ENCODE peak calls at places on chromosomes 16 and 17, in five cellular contexts. X, Y, V, N and J are unnamed samples.

GRCh38 chr17:8806206-8807069 is 7.3 kb upstream of the MFSD6L start:
- DNase-seq in X (no peak), Y (no peak), V (no peak), N (no peak), J (no peak)

GRCh38 chr16:10314811-10315210 is 71.0 kb upstream of the ATF7IP2 start:
- DNase-seq in X (no peak), Y (peak), V (no peak), N (peak), J (no peak)

GRCh38 chr17:8398980-8399379 is 1.4 kb upstream of the RNF222 start:
- DNase-seq in X (no peak), Y (no peak), V (no peak), N (no peak), J (no peak)

GRCh38 chr16:56616608-56617211 is 8.3 kb downstream of the MT2A start:
- DNase-seq in X (no peak), Y (no peak), V (no peak), N (no peak), J (no peak)

GRCh38 chr16:86990451-86990850 is 326.7 kb downstream of the C16orf95 start:
- DNase-seq in X (no peak), Y (peak), V (no peak), N (no peak), J (no peak)

GRCh38 chr17:42797067-42798007 is 1.2 kb downstream of the COA3 start:
- DNase-seq in X (no peak), Y (peak), V (no peak), N (no peak), J (no peak)

GRCh38 chr16:57184890-57185445 is 871 bp downstream of the PSME3IP1 start:
- DNase-seq in X (no peak), Y (no peak), V (peak), N (no peak), J (no peak)

GRCh38 chr16:47033176-47033575 is 59.7 kb upstream of the DNAJA2 start:
- DNase-seq in X (no peak), Y (no peak), V (no peak), N (no peak), J (no peak)

GRCh38 chr17:40602445-40603443 is 37.5 kb upstream of the CCR7 start:
- DNase-seq in X (peak), Y (no peak), V (peak), N (no peak), J (no peak)

GRCh38 chr16:55376045-55376444 is 52.0 kb downstream of the IRX6 start:
- DNase-seq in X (no peak), Y (no peak), V (no peak), N (no peak), J (no peak)

GRCh38 chr17:6195123-6195522 is 124.9 kb downstream of the WSCD1 start:
- DNase-seq in X (no peak), Y (no peak), V (no peak), N (no peak), J (no peak)

GRCh38 chr16:53821487-53821886 is 117.5 kb downstream of the FTO start:
- DNase-seq in X (no peak), Y (peak), V (no peak), N (peak), J (no peak)

GRCh38 chr16:55499281-55499680 is 9.6 kb upstream of the LPCAT2 start:
- DNase-seq in X (no peak), Y (no peak), V (no peak), N (no peak), J (peak)

GRCh38 chr16:51051671-51052070 is 99.4 kb downstream of the SALL1 start:
- DNase-seq in X (no peak), Y (no peak), V (no peak), N (no peak), J (no peak)

GRCh38 chr16:24482681-24483202 is 56.6 kb upstream of the RBBP6 start:
- DNase-seq in X (no peak), Y (no peak), V (peak), N (no peak), J (no peak)